ENCODE peak calls at places on chromosomes 3 and 15, in seven cellular contexts. One of them, this sample, is unnamed.

GRCh38 chr3:32837789-32838188 is 20.0 kb downstream of the TRIM71 start:
- DNase-seq in adrenal gland: no peak
- DNase-seq in pancreas: no peak
- DNase-seq in cardiac muscle cell: no peak
- DNase-seq in heart left ventricle: no peak
- DNase-seq in fibroblast of pulmonary artery: no peak
- DNase-seq in HFFc6: peak
- DNase-seq in this sample: no peak

GRCh38 chr3:99534951-99535704 is 103.3 kb upstream of the COL8A1 start:
- DNase-seq in fibroblast of pulmonary artery: peak
- DNase-seq in heart left ventricle: no peak
- DNase-seq in HFFc6: peak
- DNase-seq in adrenal gland: no peak
- DNase-seq in pancreas: no peak
- DNase-seq in cardiac muscle cell: peak
- DNase-seq in this sample: no peak

GRCh38 chr15:67771201-67771600 is 54.1 kb upstream of the SKOR1 start:
- DNase-seq in fibroblast of pulmonary artery: no peak
- DNase-seq in adrenal gland: no peak
- DNase-seq in cardiac muscle cell: no peak
- DNase-seq in pancreas: no peak
- DNase-seq in HFFc6: no peak
- DNase-seq in heart left ventricle: no peak
- DNase-seq in this sample: no peak

GRCh38 chr15:100216177-100216576 is 125.6 kb downstream of the ADAMTS17 start:
- DNase-seq in HFFc6: no peak
- DNase-seq in cardiac muscle cell: peak
- DNase-seq in fibroblast of pulmonary artery: peak
- DNase-seq in pancreas: no peak
- DNase-seq in heart left ventricle: no peak
- DNase-seq in adrenal gland: peak
- DNase-seq in this sample: no peak

GRCh38 chr3:188202358-188203138 is 48.6 kb downstream of the LPP start:
- DNase-seq in heart left ventricle: no peak
- DNase-seq in fibroblast of pulmonary artery: no peak
- DNase-seq in pancreas: no peak
- DNase-seq in HFFc6: no peak
- DNase-seq in cardiac muscle cell: no peak
- DNase-seq in adrenal gland: no peak
- DNase-seq in this sample: no peak

GRCh38 chr15:77096131-77096530 is 25.2 kb upstream of the TSPAN3 start:
- DNase-seq in heart left ventricle: no peak
- DNase-seq in cardiac muscle cell: no peak
- DNase-seq in pancreas: no peak
- DNase-seq in adrenal gland: no peak
- DNase-seq in fibroblast of pulmonary artery: no peak
- DNase-seq in HFFc6: no peak
- DNase-seq in this sample: no peak

GRCh38 chr3:149678365-149678948 is 20.6 kb upstream of the WWTR1 start:
- DNase-seq in adrenal gland: no peak
- DNase-seq in cardiac muscle cell: no peak
- DNase-seq in pancreas: no peak
- DNase-seq in fibroblast of pulmonary artery: no peak
- DNase-seq in heart left ventricle: no peak
- DNase-seq in HFFc6: no peak
- DNase-seq in this sample: no peak

GRCh38 chr3:18774319-18774877 is 349.3 kb upstream of the SATB1 start:
- DNase-seq in pancreas: no peak
- DNase-seq in HFFc6: no peak
- DNase-seq in heart left ventricle: no peak
- DNase-seq in cardiac muscle cell: no peak
- DNase-seq in fibroblast of pulmonary artery: no peak
- DNase-seq in adrenal gland: no peak
- DNase-seq in this sample: no peak

GRCh38 chr3:134708671-134709070 is 57.8 kb upstream of the KY start:
- DNase-seq in cardiac muscle cell: no peak
- DNase-seq in pancreas: no peak
- DNase-seq in adrenal gland: no peak
- DNase-seq in HFFc6: peak
- DNase-seq in heart left ventricle: no peak
- DNase-seq in fibroblast of pulmonary artery: no peak
- DNase-seq in this sample: no peak

GRCh38 chr3:40381904-40382616 is 4.9 kb upstream of the ENTPD3 start:
- DNase-seq in HFFc6: no peak
- DNase-seq in fibroblast of pulmonary artery: no peak
- DNase-seq in cardiac muscle cell: peak
- DNase-seq in adrenal gland: no peak
- DNase-seq in heart left ventricle: no peak
- DNase-seq in pancreas: no peak
- DNase-seq in this sample: no peak

GRCh38 chr3:176514297-176514696 is 683.0 kb downstream of the TBL1XR1 start:
- DNase-seq in fibroblast of pulmonary artery: peak
- DNase-seq in pancreas: no peak
- DNase-seq in heart left ventricle: peak
- DNase-seq in cardiac muscle cell: peak
- DNase-seq in HFFc6: no peak
- DNase-seq in adrenal gland: no peak
- DNase-seq in this sample: no peak

GRCh38 chr3:39149059-39149455 is 4.3 kb downstream of the CSRNP1 start:
- DNase-seq in fibroblast of pulmonary artery: no peak
- DNase-seq in cardiac muscle cell: no peak
- DNase-seq in heart left ventricle: no peak
- DNase-seq in pancreas: no peak
- DNase-seq in HFFc6: no peak
- DNase-seq in adrenal gland: no peak
- DNase-seq in this sample: no peak

GRCh38 chr3:136698361-136698760 is 53.8 kb downstream of the STAG1 start:
- DNase-seq in HFFc6: no peak
- DNase-seq in cardiac muscle cell: no peak
- DNase-seq in heart left ventricle: no peak
- DNase-seq in adrenal gland: no peak
- DNase-seq in fibroblast of pulmonary artery: no peak
- DNase-seq in pancreas: no peak
- DNase-seq in this sample: no peak

GRCh38 chr3:186239321-186239720 is 122.7 kb downstream of the DGKG start:
- DNase-seq in cardiac muscle cell: no peak
- DNase-seq in HFFc6: no peak
- DNase-seq in adrenal gland: no peak
- DNase-seq in pancreas: no peak
- DNase-seq in fibroblast of pulmonary artery: peak
- DNase-seq in heart left ventricle: peak
- DNase-seq in this sample: no peak

GRCh38 chr15:85380217-85380859 is at the start of gene AKAP13:
- DNase-seq in fibroblast of pulmonary artery: peak
- DNase-seq in adrenal gland: peak
- DNase-seq in pancreas: peak
- DNase-seq in heart left ventricle: peak
- DNase-seq in HFFc6: peak
- DNase-seq in cardiac muscle cell: peak
- DNase-seq in this sample: peak

GRCh38 chr3:156509209-156510174 is 45.4 kb downstream of the SSR3 start:
- DNase-seq in fibroblast of pulmonary artery: peak
- DNase-seq in cardiac muscle cell: peak
- DNase-seq in adrenal gland: no peak
- DNase-seq in pancreas: no peak
- DNase-seq in heart left ventricle: no peak
- DNase-seq in HFFc6: peak
- DNase-seq in this sample: no peak

GRCh38 chr3:9141903-9142302 is 107.5 kb downstream of the SRGAP3 start:
- DNase-seq in cardiac muscle cell: no peak
- DNase-seq in HFFc6: no peak
- DNase-seq in fibroblast of pulmonary artery: no peak
- DNase-seq in heart left ventricle: no peak
- DNase-seq in pancreas: no peak
- DNase-seq in adrenal gland: no peak
- DNase-seq in this sample: no peak

GRCh38 chr15:74040115-74040850 is 42.1 kb downstream of the GOLGA6A start:
- DNase-seq in cardiac muscle cell: peak
- DNase-seq in adrenal gland: peak
- DNase-seq in fibroblast of pulmonary artery: peak
- DNase-seq in pancreas: no peak
- DNase-seq in heart left ventricle: peak
- DNase-seq in HFFc6: peak
- DNase-seq in this sample: no peak

GRCh38 chr15:33091983-33092688 is 102.4 kb downstream of the FMN1 start:
- DNase-seq in pancreas: no peak
- DNase-seq in adrenal gland: no peak
- DNase-seq in heart left ventricle: no peak
- DNase-seq in cardiac muscle cell: no peak
- DNase-seq in HFFc6: no peak
- DNase-seq in fibroblast of pulmonary artery: no peak
- DNase-seq in this sample: no peak

GRCh38 chr15:42048080-42048820 is 27.4 kb upstream of the PLA2G4E start:
- DNase-seq in heart left ventricle: no peak
- DNase-seq in HFFc6: no peak
- DNase-seq in adrenal gland: no peak
- DNase-seq in fibroblast of pulmonary artery: no peak
- DNase-seq in cardiac muscle cell: no peak
- DNase-seq in pancreas: no peak
- DNase-seq in this sample: no peak

GRCh38 chr3:39126532-39127071 is 19.1 kb downstream of the TTC21A start:
- DNase-seq in fibroblast of pulmonary artery: peak
- DNase-seq in heart left ventricle: no peak
- DNase-seq in pancreas: no peak
- DNase-seq in HFFc6: peak
- DNase-seq in adrenal gland: no peak
- DNase-seq in cardiac muscle cell: peak
- DNase-seq in this sample: no peak

GRCh38 chr15:62413147-62413546 is 248.1 kb upstream of the C2CD4B start:
- DNase-seq in adrenal gland: no peak
- DNase-seq in HFFc6: no peak
- DNase-seq in fibroblast of pulmonary artery: no peak
- DNase-seq in pancreas: no peak
- DNase-seq in heart left ventricle: no peak
- DNase-seq in cardiac muscle cell: no peak
- DNase-seq in this sample: no peak

GRCh38 chr15:41989573-41990242 is 17.4 kb upstream of the EHD4 start:
- DNase-seq in heart left ventricle: peak
- DNase-seq in adrenal gland: peak
- DNase-seq in fibroblast of pulmonary artery: peak
- DNase-seq in pancreas: peak
- DNase-seq in HFFc6: peak
- DNase-seq in cardiac muscle cell: peak
- DNase-seq in this sample: peak

DNA sequence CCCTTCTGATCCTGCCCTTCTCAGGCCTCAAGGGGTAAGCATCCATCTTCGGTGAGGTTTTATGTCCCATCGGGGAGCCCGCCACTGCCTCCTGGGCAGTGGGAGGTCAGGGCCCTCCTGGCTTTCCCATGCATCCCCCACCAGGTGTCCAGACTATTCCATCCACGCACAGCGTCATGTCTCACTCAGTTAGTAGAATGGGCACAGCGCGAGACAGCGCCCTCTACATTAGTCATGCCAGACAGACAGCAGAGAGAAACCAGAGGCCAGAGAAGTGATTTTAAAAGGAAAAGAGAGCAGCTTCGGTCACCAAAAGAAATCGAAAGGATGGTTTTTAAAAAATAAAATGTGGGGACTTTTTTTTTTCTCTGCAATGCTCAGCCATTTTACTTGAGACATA is 49.8 kb downstream of the ZDHHC3 start:
- DNase-seq in heart left ventricle: no peak
- DNase-seq in fibroblast of pulmonary artery: no peak
- DNase-seq in cardiac muscle cell: no peak
- DNase-seq in adrenal gland: no peak
- DNase-seq in HFFc6: no peak
- DNase-seq in pancreas: no peak
- DNase-seq in this sample: no peak
- TF ChIP-seq CTCF in heart left ventricle: no peak
- TF ChIP-seq CTCF in fibroblast of pulmonary artery: no peak
- TF ChIP-seq CTCF in cardiac muscle cell: no peak
- TF ChIP-seq CTCF in adrenal gland: no peak
- TF ChIP-seq CTCF in HFFc6: peak
- TF ChIP-seq CTCF in pancreas: no peak
- TF ChIP-seq CTCF in this sample: no peak

DNA sequence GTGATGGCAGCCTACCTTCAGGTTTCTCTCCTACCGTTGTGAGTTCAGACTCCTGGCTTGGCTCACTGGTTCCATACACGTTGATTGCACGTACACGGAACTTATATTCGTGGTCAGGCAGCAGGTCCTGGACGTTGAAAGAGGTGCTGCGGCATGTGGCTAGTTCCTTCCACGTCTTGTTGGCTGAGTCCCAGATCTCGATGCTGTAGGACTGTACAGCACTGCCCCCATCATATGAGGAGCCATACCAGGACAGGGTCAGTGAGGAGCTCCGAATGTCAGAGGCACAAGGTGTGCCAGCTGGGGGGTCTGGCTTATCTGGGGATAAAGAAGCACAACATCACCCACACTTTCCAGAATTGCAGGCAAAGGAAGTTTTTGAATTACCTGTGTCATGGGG is 72.3 kb upstream of the HACD2 start:
- DNase-seq in cardiac muscle cell: no peak
- DNase-seq in fibroblast of pulmonary artery: no peak
- DNase-seq in HFFc6: no peak
- DNase-seq in adrenal gland: no peak
- DNase-seq in heart left ventricle: no peak
- DNase-seq in pancreas: no peak
- DNase-seq in this sample: no peak
- TF ChIP-seq CTCF in cardiac muscle cell: no peak
- TF ChIP-seq CTCF in fibroblast of pulmonary artery: no peak
- TF ChIP-seq CTCF in HFFc6: no peak
- TF ChIP-seq CTCF in adrenal gland: no peak
- TF ChIP-seq CTCF in heart left ventricle: no peak
- TF ChIP-seq CTCF in pancreas: no peak
- TF ChIP-seq CTCF in this sample: no peak

GRCh38 chr3:119808843-119809242 is 26.9 kb downstream of the NR1I2 start:
- DNase-seq in heart left ventricle: no peak
- DNase-seq in HFFc6: no peak
- DNase-seq in pancreas: no peak
- DNase-seq in adrenal gland: no peak
- DNase-seq in cardiac muscle cell: no peak
- DNase-seq in fibroblast of pulmonary artery: no peak
- DNase-seq in this sample: no peak
- TF ChIP-seq CTCF in heart left ventricle: no peak
- TF ChIP-seq CTCF in HFFc6: no peak
- TF ChIP-seq CTCF in pancreas: no peak
- TF ChIP-seq CTCF in adrenal gland: no peak
- TF ChIP-seq CTCF in cardiac muscle cell: no peak
- TF ChIP-seq CTCF in fibroblast of pulmonary artery: no peak
- TF ChIP-seq CTCF in this sample: no peak

GRCh38 chr3:140844072-140844471 is 97.6 kb upstream of the SLC25A36 start:
- DNase-seq in adrenal gland: no peak
- DNase-seq in HFFc6: no peak
- DNase-seq in heart left ventricle: no peak
- DNase-seq in fibroblast of pulmonary artery: no peak
- DNase-seq in cardiac muscle cell: no peak
- DNase-seq in pancreas: no peak
- DNase-seq in this sample: no peak

GRCh38 chr3:140850210-140850955 is 91.3 kb upstream of the SLC25A36 start:
- DNase-seq in cardiac muscle cell: no peak
- DNase-seq in heart left ventricle: no peak
- DNase-seq in HFFc6: no peak
- DNase-seq in fibroblast of pulmonary artery: no peak
- DNase-seq in adrenal gland: no peak
- DNase-seq in pancreas: no peak
- DNase-seq in this sample: no peak

GRCh38 chr3:140845878-140846277 is 95.8 kb upstream of the SLC25A36 start:
- DNase-seq in adrenal gland: no peak
- DNase-seq in pancreas: no peak
- DNase-seq in fibroblast of pulmonary artery: no peak
- DNase-seq in heart left ventricle: no peak
- DNase-seq in cardiac muscle cell: no peak
- DNase-seq in HFFc6: no peak
- DNase-seq in this sample: no peak

GRCh38 chr3:140843656-140844055 is 98.0 kb upstream of the SLC25A36 start:
- DNase-seq in pancreas: no peak
- DNase-seq in heart left ventricle: no peak
- DNase-seq in adrenal gland: no peak
- DNase-seq in cardiac muscle cell: no peak
- DNase-seq in HFFc6: no peak
- DNase-seq in fibroblast of pulmonary artery: no peak
- DNase-seq in this sample: no peak

GRCh38 chr3:140848675-140849074 is 93.0 kb upstream of the SLC25A36 start:
- DNase-seq in pancreas: no peak
- DNase-seq in fibroblast of pulmonary artery: no peak
- DNase-seq in HFFc6: no peak
- DNase-seq in cardiac muscle cell: no peak
- DNase-seq in adrenal gland: no peak
- DNase-seq in heart left ventricle: no peak
- DNase-seq in this sample: no peak
- TF ChIP-seq CTCF in pancreas: no peak
- TF ChIP-seq CTCF in fibroblast of pulmonary artery: no peak
- TF ChIP-seq CTCF in HFFc6: no peak
- TF ChIP-seq CTCF in cardiac muscle cell: no peak
- TF ChIP-seq CTCF in adrenal gland: no peak
- TF ChIP-seq CTCF in heart left ventricle: no peak
- TF ChIP-seq CTCF in this sample: no peak